ENCODE peak calls at places on chromosomes 2 and 18, in seven cellular contexts. One of them, this sample, is unnamed.

GRCh38 chr2:208042041-208042440 is 16.7 kb upstream of the PLEKHM3 start:
- DNase-seq in KBM-7: no peak
- DNase-seq in fibroblast of the conjunctiva: no peak
- DNase-seq in NCI-H1436: no peak
- DNase-seq in epithelial cell of esophagus: peak
- DNase-seq in IMR-90: peak
- DNase-seq in HT1080: peak
- DNase-seq in this sample: no peak

GRCh38 chr18:46097378-46097852 is 681 bp downstream of the ATP5F1A start:
- DNase-seq in fibroblast of the conjunctiva: no peak
- DNase-seq in NCI-H1436: no peak
- DNase-seq in IMR-90: no peak
- DNase-seq in HT1080: no peak
- DNase-seq in KBM-7: no peak
- DNase-seq in epithelial cell of esophagus: no peak
- DNase-seq in this sample: no peak

GRCh38 chr18:24368749-24369148 is 28.9 kb downstream of the OSBPL1A start:
- DNase-seq in NCI-H1436: no peak
- DNase-seq in IMR-90: peak
- DNase-seq in HT1080: peak
- DNase-seq in fibroblast of the conjunctiva: no peak
- DNase-seq in epithelial cell of esophagus: peak
- DNase-seq in KBM-7: no peak
- DNase-seq in this sample: no peak

GRCh38 chr2:101921961-101922325 is 69.8 kb upstream of the IL1R2 start:
- DNase-seq in KBM-7: no peak
- DNase-seq in epithelial cell of esophagus: no peak
- DNase-seq in NCI-H1436: no peak
- DNase-seq in HT1080: no peak
- DNase-seq in IMR-90: no peak
- DNase-seq in fibroblast of the conjunctiva: no peak
- DNase-seq in this sample: no peak

GRCh38 chr2:187431911-187432310 is 16.1 kb downstream of the CALCRL start:
- DNase-seq in HT1080: no peak
- DNase-seq in epithelial cell of esophagus: no peak
- DNase-seq in fibroblast of the conjunctiva: no peak
- DNase-seq in IMR-90: no peak
- DNase-seq in NCI-H1436: no peak
- DNase-seq in KBM-7: no peak
- DNase-seq in this sample: no peak

GRCh38 chr18:49858309-49859005 is 45.1 kb upstream of the ACAA2 start:
- DNase-seq in epithelial cell of esophagus: peak
- DNase-seq in HT1080: peak
- DNase-seq in KBM-7: peak
- DNase-seq in NCI-H1436: peak
- DNase-seq in fibroblast of the conjunctiva: peak
- DNase-seq in IMR-90: peak
- DNase-seq in this sample: peak

GRCh38 chr2:112048887-112049286 is 6.2 kb upstream of the TMEM87B start:
- DNase-seq in HT1080: peak
- DNase-seq in epithelial cell of esophagus: peak
- DNase-seq in IMR-90: peak
- DNase-seq in KBM-7: peak
- DNase-seq in fibroblast of the conjunctiva: no peak
- DNase-seq in NCI-H1436: peak
- DNase-seq in this sample: no peak

GRCh38 chr18:76422838-76423237 is 72.2 kb downstream of the ZNF516 start:
- DNase-seq in IMR-90: no peak
- DNase-seq in KBM-7: no peak
- DNase-seq in HT1080: no peak
- DNase-seq in NCI-H1436: no peak
- DNase-seq in fibroblast of the conjunctiva: no peak
- DNase-seq in epithelial cell of esophagus: no peak
- DNase-seq in this sample: no peak

GRCh38 chr18:11850821-11851155 is 425 bp upstream of the CHMP1B start:
- DNase-seq in KBM-7: no peak
- DNase-seq in NCI-H1436: peak
- DNase-seq in HT1080: no peak
- DNase-seq in epithelial cell of esophagus: peak
- DNase-seq in IMR-90: no peak
- DNase-seq in fibroblast of the conjunctiva: peak
- DNase-seq in this sample: no peak